ENCODE peak calls at places on chromosome 4, in four cellular contexts. A is CD8-positive, alpha-beta memory T cell; R is activated naive CD8-positive, alpha-beta T cell treated with anti-CD3 and anti-CD28 coated beads, Interleukin-2, amount 10 ng/mL, durations not matched to agents 7 days and 5 days; J is NB4. H is an unnamed sample.

GRCh38 chr4:166366012-166366411 is 493.0 kb downstream of the TLL1 start:
- DNase-seq in A (no peak), R (no peak), J (no peak), H (no peak)

GRCh38 chr4:14168919-14169318 is 541.4 kb upstream of the BOD1L1 start:
- DNase-seq in A (no peak), R (no peak), J (no peak), H (no peak)

GRCh38 chr4:122218762-122219161 is 66.6 kb downstream of the BLTP1 start:
- DNase-seq in A (no peak), R (no peak), J (no peak), H (no peak)

GRCh38 chr4:48902266-48902665 is 4.3 kb downstream of the OCIAD2 start:
- DNase-seq in A (no peak), R (no peak), J (no peak), H (no peak)

GRCh38 chr4:67934628-67935027 is 28.7 kb downstream of the TMPRSS11A start:
- DNase-seq in A (no peak), R (no peak), J (no peak), H (no peak)

GRCh38 chr4:183505556-183506388 is 914 bp downstream of the ING2 start:
- DNase-seq in A (peak; percentile 91), R (peak; percentile 93), J (peak; percentile 90), H (peak; percentile 87)

GRCh38 chr4:147246096-147246495 is 234.8 kb upstream of the EDNRA start:
- DNase-seq in A (no peak), R (no peak), J (no peak), H (no peak)

GRCh38 chr4:6123541-6123940 is 76.8 kb downstream of the JAKMIP1 start:
- DNase-seq in A (no peak), R (no peak), J (no peak), H (no peak)

GRCh38 chr4:57344296-57344695 is 234.1 kb upstream of the IGFBP7 start:
- DNase-seq in A (no peak), R (no peak), J (no peak), H (no peak)

GRCh38 chr4:55925235-55925634 is 23.5 kb upstream of the CEP135 start:
- DNase-seq in A (no peak), R (no peak), J (no peak), H (no peak)

GRCh38 chr4:41933997-41934812 is 1.0 kb upstream of the TMEM33 start:
- DNase-seq in A (no peak), R (no peak), J (peak; percentile 98), H (no peak)

GRCh38 chr4:175273995-175274753 is 356.0 kb downstream of the ADAM29 start:
- DNase-seq in A (no peak), R (no peak), J (no peak), H (no peak)

GRCh38 chr4:1031956-1032795 is 20.8 kb downstream of the FGFRL1 start:
- DNase-seq in A (no peak), R (no peak), J (no peak), H (no peak)

GRCh38 chr4:80610845-80611244 is 275.3 kb downstream of the CFAP299 start:
- DNase-seq in A (no peak), R (no peak), J (peak; percentile 53), H (no peak)

GRCh38 chr4:123462007-123462406 is 65.4 kb downstream of the SPRY1 start:
- DNase-seq in A (no peak), R (no peak), J (no peak), H (no peak)

GRCh38 chr4:3111461-3111860 is 37.0 kb downstream of the HTT start:
- DNase-seq in A (no peak), R (no peak), J (no peak), H (no peak)

GRCh38 chr4:168803727-168804126 is 206.3 kb downstream of the CBR4 start:
- DNase-seq in A (no peak), R (no peak), J (no peak), H (no peak)

GRCh38 chr4:8215641-8216442 is 16.8 kb downstream of the SH3TC1 start:
- DNase-seq in A (no peak), R (no peak), J (no peak), H (no peak)

GRCh38 chr4:162727232-162727631 is 439.5 kb downstream of the NAF1 start:
- DNase-seq in A (no peak), R (no peak), J (peak; percentile 31), H (no peak)

GRCh38 chr4:180635276-180635675 is 1607.9 kb upstream of the TENM3 start:
- DNase-seq in A (no peak), R (no peak), J (no peak), H (no peak)

GRCh38 chr4:120683902-120684540 is 238.5 kb downstream of the PRDM5 start:
- DNase-seq in A (no peak), R (no peak), J (no peak), H (no peak)

GRCh38 chr4:106587558-106587957 is 219.0 kb upstream of the GIMD1 start:
- DNase-seq in A (no peak), R (no peak), J (no peak), H (no peak)

GRCh38 chr4:40446785-40447184 is 111.7 kb downstream of the CHRNA9 start:
- DNase-seq in A (no peak), R (no peak), J (no peak), H (no peak)

GRCh38 chr4:12084690-12085089 is 656.0 kb upstream of the HS3ST1 start:
- DNase-seq in A (no peak), R (no peak), J (no peak), H (no peak)

GRCh38 chr4:15035152-15035551 is 32.9 kb downstream of the CPEB2 start:
- DNase-seq in A (no peak), R (no peak), J (no peak), H (no peak)

GRCh38 chr4:186898367-186898766 is 174.7 kb upstream of the FAT1 start:
- DNase-seq in A (no peak), R (no peak), J (no peak), H (no peak)

GRCh38 chr4:78569291-78569821 is 17.8 kb downstream of the ANXA3 start:
- DNase-seq in A (no peak), R (no peak), J (no peak), H (no peak)

GRCh38 chr4:86816463-86817107 is 32.6 kb downstream of the SLC10A6 start:
- DNase-seq in A (no peak), R (no peak), J (no peak), H (no peak)